ENCODE peak calls at places on chromosomes 16 and 17, in four cellular contexts. One of them, this sample, is unnamed.

GRCh38 chr17:58513913-58514794 is at the start of gene MTMR4:
- DNase-seq in mammary epithelial cell: peak; percentile 66
- DNase-seq in HCT116: peak; percentile 54
- DNase-seq in PC-3: peak; percentile 87
- DNase-seq in this sample: peak; percentile 67

GRCh38 chr17:40717776-40718175 is 14.2 kb upstream of the KRT24 start:
- DNase-seq in mammary epithelial cell: no peak
- DNase-seq in HCT116: no peak
- DNase-seq in PC-3: no peak
- DNase-seq in this sample: no peak

GRCh38 chr17:60138769-60139437 is 10.9 kb upstream of the CA4 start:
- DNase-seq in mammary epithelial cell: no peak
- DNase-seq in HCT116: no peak
- DNase-seq in PC-3: no peak
- DNase-seq in this sample: no peak

GRCh38 chr17:32483451-32484019 is 3.3 kb upstream of the CDK5R1 start:
- DNase-seq in mammary epithelial cell: no peak
- DNase-seq in HCT116: no peak
- DNase-seq in PC-3: peak; percentile 25
- DNase-seq in this sample: peak; percentile 67

GRCh38 chr17:8794636-8795035 is 4.5 kb downstream of the MFSD6L start:
- DNase-seq in mammary epithelial cell: no peak
- DNase-seq in HCT116: no peak
- DNase-seq in PC-3: no peak
- DNase-seq in this sample: no peak

GRCh38 chr17:63446218-63446980 is at the start of gene CYB561:
- DNase-seq in mammary epithelial cell: peak; percentile 63
- DNase-seq in HCT116: peak; percentile 46
- DNase-seq in PC-3: peak; percentile 90
- DNase-seq in this sample: peak; percentile 59

GRCh38 chr16:56824335-56824734 is 40.7 kb upstream of the SLC12A3 start:
- DNase-seq in mammary epithelial cell: no peak
- DNase-seq in HCT116: no peak
- DNase-seq in PC-3: no peak
- DNase-seq in this sample: no peak

GRCh38 chr16:84042879-84043485 is 387 bp upstream of the SLC38A8 start:
- DNase-seq in mammary epithelial cell: no peak
- DNase-seq in HCT116: no peak
- DNase-seq in PC-3: no peak
- DNase-seq in this sample: no peak

GRCh38 chr16:73064227-73064995 is 16.5 kb upstream of the ZFHX3 start:
- DNase-seq in mammary epithelial cell: peak; percentile 51
- DNase-seq in HCT116: no peak
- DNase-seq in PC-3: no peak
- DNase-seq in this sample: peak; percentile 90

GRCh38 chr17:76199466-76199865 is 40.8 kb downstream of the RNF157 start:
- DNase-seq in mammary epithelial cell: no peak
- DNase-seq in HCT116: no peak
- DNase-seq in PC-3: no peak
- DNase-seq in this sample: no peak

GRCh38 chr16:30478766-30479478 is 6.4 kb downstream of the ITGAL start:
- DNase-seq in mammary epithelial cell: no peak
- DNase-seq in HCT116: no peak
- DNase-seq in PC-3: no peak
- DNase-seq in this sample: no peak

GRCh38 chr17:42937712-42938596 is 26.3 kb downstream of the AARSD1 start:
- DNase-seq in mammary epithelial cell: peak; percentile 25
- DNase-seq in HCT116: peak; percentile 51
- DNase-seq in PC-3: peak; percentile 59
- DNase-seq in this sample: peak; percentile 46

GRCh38 chr16:24013733-24014645 is 178.2 kb downstream of the PRKCB start:
- DNase-seq in mammary epithelial cell: peak; percentile 17
- DNase-seq in HCT116: no peak
- DNase-seq in PC-3: no peak
- DNase-seq in this sample: no peak

GRCh38 chr16:54585094-54585493 is 298.5 kb upstream of the IRX3 start:
- DNase-seq in mammary epithelial cell: no peak
- DNase-seq in HCT116: no peak
- DNase-seq in PC-3: no peak
- DNase-seq in this sample: no peak

GRCh38 chr17:61310611-61311010 is 89.0 kb upstream of the TBX2 start:
- DNase-seq in mammary epithelial cell: no peak
- DNase-seq in HCT116: no peak
- DNase-seq in PC-3: no peak
- DNase-seq in this sample: no peak

GRCh38 chr17:80845121-80845862 is 146.3 kb upstream of the CHMP6 start:
- DNase-seq in mammary epithelial cell: no peak
- DNase-seq in HCT116: no peak
- DNase-seq in PC-3: no peak
- DNase-seq in this sample: no peak

GRCh38 chr16:4702466-4702808 is 9.1 kb downstream of the NUDT16L1 start:
- DNase-seq in mammary epithelial cell: no peak
- DNase-seq in HCT116: no peak
- DNase-seq in PC-3: no peak
- DNase-seq in this sample: no peak

GRCh38 chr17:17091856-17092756 is 49.8 kb downstream of the MPRIP start:
- DNase-seq in mammary epithelial cell: no peak
- DNase-seq in HCT116: no peak
- DNase-seq in PC-3: no peak
- DNase-seq in this sample: no peak

GRCh38 chr17:17093764-17094163 is 51.5 kb downstream of the MPRIP start:
- DNase-seq in mammary epithelial cell: no peak
- DNase-seq in HCT116: no peak
- DNase-seq in PC-3: no peak
- DNase-seq in this sample: no peak

GRCh38 chr17:17097763-17098345 is 55.6 kb downstream of the MPRIP start:
- DNase-seq in mammary epithelial cell: no peak
- DNase-seq in HCT116: no peak
- DNase-seq in PC-3: no peak
- DNase-seq in this sample: no peak

GRCh38 chr17:17098426-17099035 is 56.3 kb downstream of the MPRIP start:
- DNase-seq in mammary epithelial cell: no peak
- DNase-seq in HCT116: no peak
- DNase-seq in PC-3: no peak
- DNase-seq in this sample: peak; percentile 23

GRCh38 chr17:17096438-17097178 is 54.4 kb downstream of the MPRIP start:
- DNase-seq in mammary epithelial cell: peak; percentile 87
- DNase-seq in HCT116: no peak
- DNase-seq in PC-3: no peak
- DNase-seq in this sample: peak; percentile 53
- H3K4me2 ChIP-seq in mammary epithelial cell: peak overlapping the region; percentile 53
- H3K4me2 ChIP-seq in HCT116: no peak overlapping the region
- H3K4me2 ChIP-seq in PC-3: no peak overlapping the region
- H3K4me2 ChIP-seq in this sample: no peak overlapping the region

GRCh38 chr16:67105881-67106280 is 3.9 kb upstream of the PHAF1 start:
- DNase-seq in mammary epithelial cell: no peak
- DNase-seq in HCT116: no peak
- DNase-seq in PC-3: no peak
- DNase-seq in this sample: no peak

GRCh38 chr16:67110136-67110847 is 551 bp downstream of the PHAF1 start:
- DNase-seq in mammary epithelial cell: no peak
- DNase-seq in HCT116: no peak
- DNase-seq in PC-3: no peak
- DNase-seq in this sample: no peak

GRCh38 chr16:67108931-67109406 is 772 bp upstream of the PHAF1 start:
- DNase-seq in mammary epithelial cell: no peak
- DNase-seq in HCT116: no peak
- DNase-seq in PC-3: no peak
- DNase-seq in this sample: no peak

GRCh38 chr16:67109407-67110135 is at the start of gene PHAF1:
- DNase-seq in mammary epithelial cell: peak; percentile 93
- DNase-seq in HCT116: peak; percentile 71
- DNase-seq in PC-3: peak; percentile 86
- DNase-seq in this sample: peak; percentile 89

DNA sequence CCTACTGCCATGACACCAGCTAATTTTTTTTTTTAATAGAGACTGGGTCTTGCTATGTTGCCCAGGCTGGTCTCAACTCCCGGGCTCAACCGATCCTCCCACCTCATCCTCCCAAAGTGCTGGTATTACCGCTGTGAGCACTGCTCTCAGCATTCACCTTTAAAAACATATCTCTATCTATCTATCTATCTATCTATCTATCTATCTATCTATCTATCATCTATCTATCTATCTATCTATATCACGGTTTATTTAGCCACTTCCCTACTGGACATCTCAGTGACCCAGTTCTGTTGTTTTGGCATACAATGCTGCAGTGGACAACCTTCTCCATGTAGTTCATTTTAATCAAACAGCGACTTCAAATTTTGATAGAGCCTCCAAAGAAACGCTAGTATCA is 1.3 kb upstream of the PHAF1 start:
- DNase-seq in mammary epithelial cell: no peak
- DNase-seq in HCT116: no peak
- DNase-seq in PC-3: no peak
- DNase-seq in this sample: no peak
- H2AFZ ChIP-seq in mammary epithelial cell: no peak overlapping the region
- H2AFZ ChIP-seq in HCT116: no peak overlapping the region
- H2AFZ ChIP-seq in PC-3: no peak overlapping the region
- H2AFZ ChIP-seq in this sample: no peak overlapping the region

DNA sequence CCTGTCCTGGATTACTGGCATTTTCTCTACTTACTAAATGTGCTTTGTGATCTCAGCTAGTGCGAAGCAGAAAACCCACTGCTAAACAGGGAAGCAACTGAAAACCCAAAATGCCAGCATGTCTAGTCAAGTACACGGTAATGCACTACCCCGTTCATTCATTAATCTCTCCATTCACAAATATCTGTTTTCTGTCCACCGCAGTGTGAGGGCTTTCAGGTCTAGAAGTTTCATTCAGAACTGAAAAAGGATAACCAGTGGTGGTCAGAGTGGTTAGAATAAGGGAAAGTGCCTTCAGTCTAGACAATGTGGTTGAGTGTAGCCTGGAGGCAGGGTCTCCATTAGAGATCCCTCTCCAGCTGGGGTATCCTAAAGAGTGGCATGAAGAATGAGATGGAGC is 68.3 kb downstream of the C17orf67 start:
- DNase-seq in mammary epithelial cell: no peak
- DNase-seq in HCT116: no peak
- DNase-seq in PC-3: no peak
- DNase-seq in this sample: no peak
- TF ChIP-seq CTCF in mammary epithelial cell: no peak
- TF ChIP-seq CTCF in HCT116: no peak
- TF ChIP-seq CTCF in PC-3: no peak
- TF ChIP-seq CTCF in this sample: no peak

GRCh38 chr17:973053-973452 is 6.5 kb downstream of the NXN start:
- DNase-seq in mammary epithelial cell: peak; percentile 99
- DNase-seq in HCT116: peak; percentile 69
- DNase-seq in PC-3: peak; percentile 82
- DNase-seq in this sample: no peak
- H3K4me2 ChIP-seq in mammary epithelial cell: peak overlapping the region; percentile 63
- H3K4me2 ChIP-seq in HCT116: peak overlapping the region; percentile 62
- H3K4me2 ChIP-seq in PC-3: peak overlapping the region; percentile 61
- H3K4me2 ChIP-seq in this sample: no peak overlapping the region

DNA sequence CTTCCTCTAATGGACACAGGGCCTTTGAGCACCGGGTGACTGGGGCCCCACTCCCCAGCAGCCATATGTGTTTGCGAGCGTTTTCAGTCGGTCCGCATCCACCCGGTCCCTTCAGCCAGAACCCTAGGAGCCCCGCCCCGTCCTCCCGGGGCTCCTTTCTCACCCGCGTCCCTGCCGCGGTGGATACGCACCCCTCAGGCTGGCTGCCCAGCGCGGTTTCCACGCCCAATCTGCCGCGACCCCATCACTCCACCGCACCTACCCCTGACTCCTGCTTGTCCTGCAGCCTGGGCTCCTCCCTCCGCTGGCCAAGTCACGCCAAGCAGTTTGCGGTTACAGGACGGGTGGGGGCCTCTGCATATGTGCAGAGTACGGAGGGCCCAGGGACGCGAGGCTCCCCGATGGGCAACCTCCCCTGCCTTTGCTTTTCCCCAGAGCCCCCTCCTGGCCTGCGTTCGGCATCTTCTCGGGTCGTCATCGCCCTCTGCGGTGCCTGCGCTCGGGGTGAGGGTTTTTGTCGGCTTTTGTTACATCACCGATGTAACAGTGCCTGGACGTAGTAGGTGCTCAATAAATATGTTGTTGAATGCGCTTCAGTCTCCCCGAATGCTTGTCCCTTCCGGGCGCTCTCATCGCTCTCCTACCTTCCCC is 984 bp upstream of the TTYH2 start:
- DNase-seq in mammary epithelial cell: no peak
- DNase-seq in HCT116: no peak
- DNase-seq in PC-3: peak; percentile 33
- DNase-seq in this sample: peak; percentile 26
- H2AFZ ChIP-seq in mammary epithelial cell: peak overlapping the region; percentile 95
- H2AFZ ChIP-seq in HCT116: peak overlapping the region; percentile 59
- H2AFZ ChIP-seq in PC-3: peak overlapping the region; percentile 85
- H2AFZ ChIP-seq in this sample: peak overlapping the region; percentile 62

DNA sequence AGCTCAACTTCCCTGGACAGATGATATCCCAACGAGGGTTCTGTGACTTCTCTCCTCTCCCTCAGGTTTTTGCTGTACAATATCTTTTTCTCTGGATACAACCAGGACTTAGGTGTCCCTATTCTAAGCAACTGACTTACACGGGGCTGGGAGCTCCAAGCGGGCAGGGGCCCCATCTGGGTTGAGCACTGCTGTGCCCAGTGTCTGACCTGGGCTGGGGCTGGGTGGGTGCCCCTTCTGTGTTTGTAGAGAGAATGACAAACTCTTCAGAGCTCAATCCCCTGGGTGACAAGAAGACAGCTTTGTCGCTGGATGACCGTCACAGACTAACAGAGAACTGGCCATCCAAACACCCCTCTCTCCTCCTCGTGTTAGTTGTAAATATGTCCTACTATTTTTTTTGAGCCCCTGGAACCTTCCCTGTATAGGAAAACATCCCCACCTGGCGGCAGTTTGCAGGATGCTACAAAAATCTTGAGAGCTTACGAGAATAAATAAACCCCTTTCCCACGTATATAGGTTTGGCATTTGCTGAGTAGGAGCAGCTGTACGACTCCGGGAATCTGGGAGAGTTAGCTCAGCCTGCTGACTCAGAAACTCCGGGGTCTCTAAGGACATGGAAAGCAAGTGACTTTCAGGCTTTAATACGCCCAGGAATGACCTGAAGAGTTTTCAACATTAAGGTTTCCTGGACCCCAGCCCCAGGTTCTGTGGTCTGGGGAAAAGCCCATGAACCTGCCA is 23.7 kb upstream of the RCVRN start:
- DNase-seq in mammary epithelial cell: no peak
- DNase-seq in HCT116: peak; percentile 66
- DNase-seq in PC-3: peak; percentile 82
- DNase-seq in this sample: peak; percentile 72
- TF ChIP-seq CTCF in mammary epithelial cell: peak; percentile 19
- TF ChIP-seq CTCF in HCT116: peak; percentile 75
- TF ChIP-seq CTCF in PC-3: peak; percentile 73
- TF ChIP-seq CTCF in this sample: peak; percentile 29